ENCODE peak calls at places on chromosomes 3 and 15, in six cellular contexts. T is psoas muscle, C is astrocyte of the cerebellum, W is progenitor cell of endocrine pancreas, D is gastrocnemius medialis, R is foreskin fibroblast. E is an unnamed sample.

GRCh38 chr15:58047149-58047548 is 18.4 kb downstream of the ALDH1A2 start:
- DNase-seq in T (no peak), C (no peak), D (no peak), W (no peak), R (no peak), E (no peak)

GRCh38 chr15:58584789-58585461 is 153.1 kb downstream of the LIPC start:
- DNase-seq in R (peak; percentile 11), C (no peak), D (no peak), W (no peak), T (no peak), E (no peak)

GRCh38 chr3:157493627-157494550 is 9.3 kb downstream of the VEPH1 start:
- DNase-seq in W (no peak), D (no peak), C (peak; percentile 75), T (no peak), R (peak; percentile 79), E (no peak)

GRCh38 chr15:64249842-64250575 is 87.2 kb upstream of the PPIB start:
- DNase-seq in D (no peak), T (no peak), R (peak; percentile 33), W (no peak), C (no peak), E (no peak)

GRCh38 chr15:47399100-47399499 is 318.2 kb upstream of the SEMA6D start:
- DNase-seq in R (peak; percentile 64), W (no peak), T (no peak), C (no peak), D (no peak), E (no peak)

GRCh38 chr3:131731709-131732108 is 228.9 kb upstream of the MRPL3 start:
- DNase-seq in R (no peak), W (no peak), D (no peak), C (no peak), T (no peak), E (no peak)

GRCh38 chr3:51621091-51621892 is 49.8 kb upstream of the TEX264 start:
- DNase-seq in C (no peak), D (peak; percentile 45), W (no peak), R (peak; percentile 63), T (no peak), E (no peak)

GRCh38 chr15:28019594-28020320 is 79.4 kb downstream of the OCA2 start:
- DNase-seq in T (no peak), D (no peak), W (no peak), R (no peak), C (no peak), E (peak; percentile 36)

GRCh38 chr3:175655366-175655765 is 796.2 kb downstream of the NAALADL2 start:
- DNase-seq in R (peak; percentile 19), C (no peak), T (no peak), W (no peak), D (no peak), E (no peak)

GRCh38 chr3:129199366-129199765 is 15.7 kb upstream of the CNBP start:
- DNase-seq in C (no peak), W (no peak), D (no peak), T (no peak), R (no peak), E (no peak)

GRCh38 chr3:33355611-33356010 is 78.4 kb downstream of the FBXL2 start:
- DNase-seq in R (peak; percentile 43), C (peak; percentile 54), D (no peak), W (no peak), T (no peak), E (no peak)

GRCh38 chr3:120506828-120507774 is 56.3 kb upstream of the FSTL1 start:
- DNase-seq in W (no peak), T (no peak), C (no peak), R (peak; percentile 88), D (peak; percentile 15), E (peak; percentile 43)

GRCh38 chr15:73575636-73576247 is 57.4 kb downstream of the NPTN start:
- DNase-seq in T (no peak), R (peak; percentile 49), D (peak; percentile 56), C (peak; percentile 86), W (no peak), E (no peak)

GRCh38 chr3:55676643-55677042 is 189.5 kb upstream of the WNT5A start:
- DNase-seq in T (peak; percentile 21), C (no peak), D (peak; percentile 43), R (no peak), W (no peak), E (no peak)

GRCh38 chr15:71651750-71652186 is 158.6 kb upstream of the NR2E3 start:
- DNase-seq in C (peak; percentile 65), R (peak; percentile 85), W (no peak), T (no peak), D (no peak), E (peak; percentile 24)

GRCh38 chr15:60912984-60913697 is 316.0 kb downstream of the RORA start:
- DNase-seq in C (no peak), T (no peak), D (peak; percentile 60), W (no peak), R (no peak), E (no peak)

GRCh38 chr15:26766262-26766661 is 6.6 kb downstream of the GABRB3 start:
- DNase-seq in T (no peak), W (no peak), C (no peak), D (no peak), R (no peak), E (no peak)

GRCh38 chr3:159232966-159233365 is 431.1 kb downstream of the MFSD1 start:
- DNase-seq in W (no peak), R (peak; percentile 61), D (no peak), C (no peak), T (no peak), E (no peak)

GRCh38 chr15:60865507-60865906 is 363.6 kb downstream of the RORA start:
- DNase-seq in T (no peak), D (no peak), C (no peak), R (peak; percentile 53), W (no peak), E (no peak)

GRCh38 chr3:38327335-38328009 is 19.1 kb upstream of the XYLB start:
- DNase-seq in R (peak; percentile 79), D (no peak), C (no peak), W (no peak), T (no peak), E (no peak)

GRCh38 chr15:54288049-54288448 is 309.8 kb downstream of the UNC13C start:
- DNase-seq in C (no peak), D (no peak), T (no peak), R (no peak), W (no peak), E (no peak)

GRCh38 chr15:32730677-32731654 is 13.2 kb downstream of the GREM1 start:
- DNase-seq in W (no peak), D (no peak), T (no peak), C (no peak), R (no peak), E (peak; percentile 53)

GRCh38 chr3:184812845-184813157 is 835 bp downstream of the VPS8 start:
- DNase-seq in T (no peak), W (no peak), R (no peak), C (no peak), D (no peak), E (no peak)

GRCh38 chr3:184816654-184817053 is 4.7 kb downstream of the VPS8 start:
- DNase-seq in T (no peak), W (no peak), D (peak; percentile 76), R (no peak), C (no peak), E (no peak)

GRCh38 chr3:184814214-184814613 is 2.2 kb downstream of the VPS8 start:
- DNase-seq in C (no peak), W (no peak), D (no peak), T (no peak), R (no peak), E (no peak)

GRCh38 chr3:184813357-184813756 is 1.4 kb downstream of the VPS8 start:
- DNase-seq in R (no peak), W (no peak), T (no peak), D (no peak), C (no peak), E (no peak)

DNA sequence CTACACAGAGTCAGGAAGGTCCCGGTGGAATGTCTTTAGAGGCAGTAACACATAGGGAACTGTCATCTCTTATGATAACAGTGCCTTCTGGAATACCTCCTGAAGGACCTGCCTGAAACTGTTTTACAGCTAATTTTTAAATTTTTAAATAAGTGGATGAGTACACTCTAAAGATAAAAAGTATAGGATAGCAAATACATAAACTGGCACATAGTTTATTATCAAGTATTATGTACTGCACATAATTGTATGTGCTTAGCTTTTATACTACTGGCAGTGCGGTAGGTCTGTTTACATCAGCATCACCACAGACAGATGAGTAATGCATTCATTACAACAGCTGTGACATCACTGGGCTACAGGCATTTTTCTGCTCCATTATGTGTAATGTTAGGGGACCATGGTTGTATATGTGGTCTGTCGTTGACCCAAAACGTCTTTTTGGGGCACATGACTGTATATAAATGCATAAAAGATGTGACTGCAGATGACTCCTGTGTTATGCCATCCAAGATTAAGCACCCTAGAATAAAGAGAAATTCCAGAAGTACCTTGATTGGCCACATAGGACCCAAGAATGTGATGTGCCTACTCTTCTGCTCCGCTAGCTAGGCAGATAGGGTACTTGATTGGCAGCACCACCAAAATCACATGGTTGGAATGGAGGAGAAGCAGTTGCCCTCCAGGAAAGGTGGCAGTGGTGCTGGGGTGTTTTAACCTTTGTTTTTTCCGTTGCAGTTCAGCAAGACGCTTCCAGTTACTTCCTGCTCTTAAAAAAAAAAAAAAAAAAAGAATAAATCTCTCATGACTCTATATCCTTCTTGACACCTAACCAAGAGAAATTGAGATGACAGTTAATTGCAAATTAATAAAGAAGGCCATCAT is 3.3 kb downstream of the VPS8 start:
- DNase-seq in C (peak; percentile 74), D (no peak), T (no peak), W (no peak), R (peak; percentile 76), E (no peak)
- TF ChIP-seq CTCF in C (no peak), D (no peak), T (no peak), W (no peak), R (no peak), E (no peak)

GRCh38 chr3:47010050-47010712 is 30.7 kb downstream of the NBEAL2 start:
- DNase-seq in W (no peak), C (no peak), D (no peak), T (no peak), R (no peak), E (no peak)
- TF ChIP-seq CTCF in W (no peak), C (no peak), D (no peak), T (no peak), R (no peak), E (no peak)

GRCh38 chr3:172283848-172284357 is 164.4 kb downstream of the GHSR start:
- DNase-seq in T (no peak), R (no peak), W (no peak), D (no peak), C (no peak), E (no peak)
- TF ChIP-seq CTCF in T (no peak), R (no peak), W (no peak), D (no peak), C (no peak), E (no peak)

DNA sequence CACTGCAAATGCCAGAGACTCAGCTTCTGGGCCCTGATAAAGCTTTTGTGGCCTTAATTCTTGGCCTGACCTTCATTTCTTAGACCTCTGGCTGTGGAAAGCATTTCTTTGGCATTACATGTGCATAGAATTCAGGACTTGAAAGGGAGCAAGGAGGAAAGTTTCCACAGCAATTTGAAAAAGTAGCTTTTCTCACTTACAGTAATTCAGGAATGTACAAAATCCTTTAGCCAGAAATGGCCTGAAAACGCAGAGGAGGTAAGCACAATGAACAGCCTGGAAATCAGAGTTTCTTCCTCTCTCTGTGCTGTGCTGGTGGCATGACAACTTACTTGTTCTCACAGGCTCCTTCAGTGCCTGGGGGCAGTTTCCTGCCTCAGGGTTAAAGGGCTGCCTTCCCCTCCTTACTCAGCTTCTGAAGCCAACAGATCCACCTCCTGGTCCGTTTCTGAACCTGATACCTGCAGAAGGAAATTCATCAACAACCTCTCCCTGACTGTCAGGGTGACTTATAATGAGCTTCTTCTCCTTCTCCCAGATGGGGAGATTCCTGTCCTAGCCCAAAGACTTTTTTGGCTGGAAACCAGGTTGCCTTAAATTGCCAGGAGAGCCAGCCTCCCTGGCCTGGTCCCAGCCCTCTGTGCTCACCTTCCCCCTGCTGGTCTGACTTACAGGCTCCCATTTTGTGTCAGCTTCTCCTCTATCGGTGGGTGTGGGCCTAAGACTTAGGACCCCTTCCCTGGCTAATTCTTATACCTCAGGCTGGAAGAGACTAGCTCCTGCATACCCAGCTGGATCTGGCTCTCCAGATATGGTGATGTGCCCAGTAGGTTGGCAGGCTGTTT is 102.3 kb downstream of the MYRIP start:
- DNase-seq in D (no peak), R (peak; percentile 50), W (no peak), C (peak; percentile 90), T (no peak), E (peak; percentile 5)
- TF ChIP-seq CTCF in D (no peak), R (no peak), W (peak; percentile 16), C (peak; percentile 30), T (no peak), E (no peak)